ENCODE peak calls at places on chromosomes 11 and 22, in nine cellular contexts. One of them, this sample, is unnamed.
A peak's percentile ranks its signal among the peaks of the same experiment; 100 is the strongest.

GRCh38 chr11:120527111-120527748 is 15.7 kb downstream of the GRIK4 start:
- DNase-seq in HT1080: peak; percentile 30
- DNase-seq in NCI-H1105: no peak
- DNase-seq in stimulated activated CD4-positive, alpha-beta T cell treated with anti-CD3 and anti-CD28 coated beads, Interleukin-12 subunit alpha, Interleukin-12 subunit beta, amount 100 ng/mL, for 48 hours: no peak
- DNase-seq in tibial nerve: no peak
- DNase-seq in OCI-LY7: no peak
- DNase-seq in ELR: peak; percentile 40
- DNase-seq in cardiac muscle cell: peak; percentile 53
- DNase-seq in T follicular helper cell: no peak
- DNase-seq in this sample: no peak

GRCh38 chr11:58498464-58498863 is 9.4 kb downstream of the OR5B21 start:
- DNase-seq in HT1080: no peak
- DNase-seq in NCI-H1105: no peak
- DNase-seq in stimulated activated CD4-positive, alpha-beta T cell treated with anti-CD3 and anti-CD28 coated beads, Interleukin-12 subunit alpha, Interleukin-12 subunit beta, amount 100 ng/mL, for 48 hours: no peak
- DNase-seq in tibial nerve: no peak
- DNase-seq in OCI-LY7: peak; percentile 12
- DNase-seq in ELR: no peak
- DNase-seq in cardiac muscle cell: peak; percentile 8
- DNase-seq in T follicular helper cell: no peak
- DNase-seq in this sample: no peak

GRCh38 chr11:11215944-11216343 is 137.1 kb downstream of the CSNK2A3 start:
- DNase-seq in HT1080: peak; percentile 26
- DNase-seq in NCI-H1105: no peak
- DNase-seq in stimulated activated CD4-positive, alpha-beta T cell treated with anti-CD3 and anti-CD28 coated beads, Interleukin-12 subunit alpha, Interleukin-12 subunit beta, amount 100 ng/mL, for 48 hours: no peak
- DNase-seq in tibial nerve: no peak
- DNase-seq in OCI-LY7: no peak
- DNase-seq in ELR: no peak
- DNase-seq in cardiac muscle cell: no peak
- DNase-seq in T follicular helper cell: no peak
- DNase-seq in this sample: no peak

GRCh38 chr11:116217441-116217840 is 555.3 kb downstream of the BUD13 start:
- DNase-seq in HT1080: no peak
- DNase-seq in NCI-H1105: no peak
- DNase-seq in stimulated activated CD4-positive, alpha-beta T cell treated with anti-CD3 and anti-CD28 coated beads, Interleukin-12 subunit alpha, Interleukin-12 subunit beta, amount 100 ng/mL, for 48 hours: no peak
- DNase-seq in tibial nerve: no peak
- DNase-seq in OCI-LY7: no peak
- DNase-seq in ELR: no peak
- DNase-seq in cardiac muscle cell: no peak
- DNase-seq in T follicular helper cell: no peak
- DNase-seq in this sample: no peak

GRCh38 chr11:132941024-132941646 is 591.2 kb downstream of the OPCML start:
- DNase-seq in HT1080: peak; percentile 20
- DNase-seq in NCI-H1105: peak; percentile 54
- DNase-seq in stimulated activated CD4-positive, alpha-beta T cell treated with anti-CD3 and anti-CD28 coated beads, Interleukin-12 subunit alpha, Interleukin-12 subunit beta, amount 100 ng/mL, for 48 hours: no peak
- DNase-seq in tibial nerve: peak; percentile 36
- DNase-seq in OCI-LY7: peak; percentile 17
- DNase-seq in ELR: peak; percentile 62
- DNase-seq in cardiac muscle cell: peak; percentile 52
- DNase-seq in T follicular helper cell: no peak
- DNase-seq in this sample: no peak

GRCh38 chr11:84800755-84801346 is 826.3 kb downstream of the DLG2 start:
- DNase-seq in HT1080: peak; percentile 38
- DNase-seq in NCI-H1105: peak; percentile 1
- DNase-seq in stimulated activated CD4-positive, alpha-beta T cell treated with anti-CD3 and anti-CD28 coated beads, Interleukin-12 subunit alpha, Interleukin-12 subunit beta, amount 100 ng/mL, for 48 hours: no peak
- DNase-seq in tibial nerve: no peak
- DNase-seq in OCI-LY7: no peak
- DNase-seq in ELR: peak; percentile 66
- DNase-seq in cardiac muscle cell: peak; percentile 9
- DNase-seq in T follicular helper cell: no peak
- DNase-seq in this sample: no peak

GRCh38 chr22:39530692-39531331 is 1.7 kb downstream of the RPS19BP1 start:
- DNase-seq in HT1080: peak; percentile 54
- DNase-seq in NCI-H1105: no peak
- DNase-seq in stimulated activated CD4-positive, alpha-beta T cell treated with anti-CD3 and anti-CD28 coated beads, Interleukin-12 subunit alpha, Interleukin-12 subunit beta, amount 100 ng/mL, for 48 hours: no peak
- DNase-seq in tibial nerve: no peak
- DNase-seq in OCI-LY7: peak; percentile 79
- DNase-seq in ELR: peak; percentile 64
- DNase-seq in cardiac muscle cell: peak; percentile 61
- DNase-seq in T follicular helper cell: no peak
- DNase-seq in this sample: no peak

GRCh38 chr11:3217751-3218482 is 696 bp downstream of the MRGPRG start:
- DNase-seq in HT1080: no peak
- DNase-seq in NCI-H1105: no peak
- DNase-seq in stimulated activated CD4-positive, alpha-beta T cell treated with anti-CD3 and anti-CD28 coated beads, Interleukin-12 subunit alpha, Interleukin-12 subunit beta, amount 100 ng/mL, for 48 hours: no peak
- DNase-seq in tibial nerve: no peak
- DNase-seq in OCI-LY7: no peak
- DNase-seq in ELR: no peak
- DNase-seq in cardiac muscle cell: no peak
- DNase-seq in T follicular helper cell: no peak
- DNase-seq in this sample: peak; percentile 9

GRCh38 chr22:41565403-41566054 is 4.7 kb downstream of the CSDC2 start:
- DNase-seq in HT1080: peak; percentile 91
- DNase-seq in NCI-H1105: no peak
- DNase-seq in stimulated activated CD4-positive, alpha-beta T cell treated with anti-CD3 and anti-CD28 coated beads, Interleukin-12 subunit alpha, Interleukin-12 subunit beta, amount 100 ng/mL, for 48 hours: no peak
- DNase-seq in tibial nerve: no peak
- DNase-seq in OCI-LY7: no peak
- DNase-seq in ELR: peak; percentile 90
- DNase-seq in cardiac muscle cell: peak; percentile 82
- DNase-seq in T follicular helper cell: no peak
- DNase-seq in this sample: no peak

GRCh38 chr11:36360833-36361232 is 64.7 kb downstream of the PRR5L start:
- DNase-seq in HT1080: no peak
- DNase-seq in NCI-H1105: no peak
- DNase-seq in stimulated activated CD4-positive, alpha-beta T cell treated with anti-CD3 and anti-CD28 coated beads, Interleukin-12 subunit alpha, Interleukin-12 subunit beta, amount 100 ng/mL, for 48 hours: no peak
- DNase-seq in tibial nerve: no peak
- DNase-seq in OCI-LY7: peak; percentile 33
- DNase-seq in ELR: peak; percentile 30
- DNase-seq in cardiac muscle cell: no peak
- DNase-seq in T follicular helper cell: no peak
- DNase-seq in this sample: no peak

GRCh38 chr11:8239536-8240228 is 24.0 kb downstream of the LMO1 start:
- DNase-seq in HT1080: no peak
- DNase-seq in NCI-H1105: no peak
- DNase-seq in stimulated activated CD4-positive, alpha-beta T cell treated with anti-CD3 and anti-CD28 coated beads, Interleukin-12 subunit alpha, Interleukin-12 subunit beta, amount 100 ng/mL, for 48 hours: no peak
- DNase-seq in tibial nerve: no peak
- DNase-seq in OCI-LY7: no peak
- DNase-seq in ELR: no peak
- DNase-seq in cardiac muscle cell: no peak
- DNase-seq in T follicular helper cell: no peak
- DNase-seq in this sample: no peak

GRCh38 chr11:64031001-64031400 is 4.7 kb upstream of the FLRT1 start:
- DNase-seq in HT1080: no peak
- DNase-seq in NCI-H1105: no peak
- DNase-seq in stimulated activated CD4-positive, alpha-beta T cell treated with anti-CD3 and anti-CD28 coated beads, Interleukin-12 subunit alpha, Interleukin-12 subunit beta, amount 100 ng/mL, for 48 hours: no peak
- DNase-seq in tibial nerve: no peak
- DNase-seq in OCI-LY7: no peak
- DNase-seq in ELR: no peak
- DNase-seq in cardiac muscle cell: no peak
- DNase-seq in T follicular helper cell: no peak
- DNase-seq in this sample: no peak

GRCh38 chr22:32005453-32005852 is 37.6 kb upstream of the SLC5A1 start:
- DNase-seq in HT1080: peak; percentile 52
- DNase-seq in NCI-H1105: no peak
- DNase-seq in stimulated activated CD4-positive, alpha-beta T cell treated with anti-CD3 and anti-CD28 coated beads, Interleukin-12 subunit alpha, Interleukin-12 subunit beta, amount 100 ng/mL, for 48 hours: no peak
- DNase-seq in tibial nerve: no peak
- DNase-seq in OCI-LY7: no peak
- DNase-seq in ELR: peak; percentile 38
- DNase-seq in cardiac muscle cell: peak; percentile 66
- DNase-seq in T follicular helper cell: no peak
- DNase-seq in this sample: no peak

GRCh38 chr22:31393890-31394289 is 5.5 kb upstream of the DRG1 start:
- DNase-seq in HT1080: no peak
- DNase-seq in NCI-H1105: no peak
- DNase-seq in stimulated activated CD4-positive, alpha-beta T cell treated with anti-CD3 and anti-CD28 coated beads, Interleukin-12 subunit alpha, Interleukin-12 subunit beta, amount 100 ng/mL, for 48 hours: no peak
- DNase-seq in tibial nerve: no peak
- DNase-seq in OCI-LY7: peak; percentile 14
- DNase-seq in ELR: no peak
- DNase-seq in cardiac muscle cell: no peak
- DNase-seq in T follicular helper cell: no peak
- DNase-seq in this sample: no peak

GRCh38 chr22:35961480-35961902 is 67.1 kb downstream of the RBFOX2 start:
- DNase-seq in HT1080: peak; percentile 89
- DNase-seq in NCI-H1105: peak; percentile 12
- DNase-seq in stimulated activated CD4-positive, alpha-beta T cell treated with anti-CD3 and anti-CD28 coated beads, Interleukin-12 subunit alpha, Interleukin-12 subunit beta, amount 100 ng/mL, for 48 hours: no peak
- DNase-seq in tibial nerve: no peak
- DNase-seq in OCI-LY7: no peak
- DNase-seq in ELR: peak; percentile 68
- DNase-seq in cardiac muscle cell: peak; percentile 85
- DNase-seq in T follicular helper cell: no peak
- DNase-seq in this sample: peak; percentile 23

GRCh38 chr11:62539238-62539925 is 7.2 kb downstream of the AHNAK start:
- DNase-seq in HT1080: peak; percentile 89
- DNase-seq in NCI-H1105: no peak
- DNase-seq in stimulated activated CD4-positive, alpha-beta T cell treated with anti-CD3 and anti-CD28 coated beads, Interleukin-12 subunit alpha, Interleukin-12 subunit beta, amount 100 ng/mL, for 48 hours: no peak
- DNase-seq in tibial nerve: no peak
- DNase-seq in OCI-LY7: no peak
- DNase-seq in ELR: peak; percentile 90
- DNase-seq in cardiac muscle cell: peak; percentile 92
- DNase-seq in T follicular helper cell: no peak
- DNase-seq in this sample: peak; percentile 73

GRCh38 chr22:32720924-32721323 is 80.6 kb upstream of the TIMP3 start:
- DNase-seq in HT1080: no peak
- DNase-seq in NCI-H1105: no peak
- DNase-seq in stimulated activated CD4-positive, alpha-beta T cell treated with anti-CD3 and anti-CD28 coated beads, Interleukin-12 subunit alpha, Interleukin-12 subunit beta, amount 100 ng/mL, for 48 hours: no peak
- DNase-seq in tibial nerve: peak; percentile 43
- DNase-seq in OCI-LY7: no peak
- DNase-seq in ELR: no peak
- DNase-seq in cardiac muscle cell: peak; percentile 86
- DNase-seq in T follicular helper cell: no peak
- DNase-seq in this sample: no peak

GRCh38 chr11:123302751-123303195 is 107.7 kb upstream of the CLMP start:
- DNase-seq in HT1080: peak; percentile 60
- DNase-seq in NCI-H1105: no peak
- DNase-seq in stimulated activated CD4-positive, alpha-beta T cell treated with anti-CD3 and anti-CD28 coated beads, Interleukin-12 subunit alpha, Interleukin-12 subunit beta, amount 100 ng/mL, for 48 hours: peak; percentile 56
- DNase-seq in tibial nerve: no peak
- DNase-seq in OCI-LY7: peak; percentile 8
- DNase-seq in ELR: peak; percentile 87
- DNase-seq in cardiac muscle cell: peak; percentile 56
- DNase-seq in T follicular helper cell: no peak
- DNase-seq in this sample: no peak